ENCODE peak calls at places on chromosome 1, in seven cellular contexts. L is cardiac fibroblast; K is right cardiac atrium; D is stimulated activated CD4-positive, alpha-beta T cell treated with anti-CD3 and anti-CD28 coated beads, Interleukin-2, amount 100 ng/mL, for 24 hours; O is Caki2; C is fibroblast of lung; G is NT2/D1. M is an unnamed sample.

GRCh38 chr1:7006996-7007871 is 222.0 kb downstream of the CAMTA1 start:
- DNase-seq in L (no peak), K (no peak), D (no peak), O (no peak), C (no peak), G (no peak), M (no peak)

GRCh38 chr1:184502154-184502553 is 115.3 kb downstream of the C1orf21 start:
- DNase-seq in L (no peak), K (no peak), D (no peak), O (no peak), C (no peak), G (no peak), M (no peak)

GRCh38 chr1:6083801-6084467 is 38.2 kb downstream of the KCNAB2 start:
- DNase-seq in L (no peak), K (no peak), D (no peak), O (no peak), C (peak; percentile 50), G (no peak), M (no peak)

GRCh38 chr1:228514421-228514820 is 27.2 kb downstream of the RNF187 start:
- DNase-seq in L (no peak), K (no peak), D (no peak), O (no peak), C (no peak), G (no peak), M (no peak)

GRCh38 chr1:16366722-16367257 is at the start of gene SZRD1:
- DNase-seq in L (peak; percentile 100), K (peak; percentile 96), D (peak; percentile 94), O (peak; percentile 99), C (peak; percentile 99), G (peak; percentile 95), M (peak; percentile 97)

GRCh38 chr1:56550132-56550531 is 29.2 kb downstream of the PLPP3 start:
- DNase-seq in L (no peak), K (no peak), D (no peak), O (no peak), C (no peak), G (peak; percentile 96), M (no peak)

GRCh38 chr1:41358152-41358937 is 2.9 kb upstream of the FOXO6 start:
- DNase-seq in L (no peak), K (peak; percentile 55), D (no peak), O (no peak), C (peak; percentile 50), G (no peak), M (no peak)

GRCh38 chr1:87436534-87436933 is 107.9 kb downstream of the LMO4 start:
- DNase-seq in L (peak; percentile 63), K (peak; percentile 64), D (no peak), O (no peak), C (no peak), G (no peak), M (no peak)

M was measured in stromal cell of bone marrow.